ENCODE peak calls at places on chromosomes 16 and 17, in nine cellular contexts. R, M, B, T, V, C, A, X and K are unnamed samples.

GRCh38 chr17:76139261-76139752 is 1.7 kb downstream of the FOXJ1 start:
- DNase-seq in R (no peak), M (no peak), B (no peak), T (no peak), V (peak), C (no peak), A (no peak), X (no peak), K (no peak)

GRCh38 chr16:24045641-24046040 is 209.9 kb downstream of the PRKCB start:
- DNase-seq in R (no peak), M (no peak), B (peak), T (no peak), V (peak), C (no peak), A (peak), X (no peak), K (peak)

GRCh38 chr16:4021070-4021779 is 95.0 kb downstream of the ADCY9 start:
- DNase-seq in R (no peak), M (peak), B (peak), T (no peak), V (no peak), C (no peak), A (peak), X (no peak), K (no peak)

GRCh38 chr16:15650698-15651161 is 685 bp downstream of the NDE1 start:
- DNase-seq in R (no peak), M (peak), B (peak), T (peak), V (peak), C (no peak), A (no peak), X (peak), K (no peak)

GRCh38 chr16:30183961-30184429 is 593 bp downstream of the CORO1A start:
- DNase-seq in R (no peak), M (no peak), B (no peak), T (peak), V (no peak), C (no peak), A (no peak), X (no peak), K (no peak)

GRCh38 chr17:48307814-48308411 is 122.1 kb downstream of the SKAP1 start:
- DNase-seq in R (peak), M (peak), B (peak), T (peak), V (peak), C (peak), A (peak), X (peak), K (no peak)

GRCh38 chr17:2965621-2966275 is 97.7 kb downstream of the OR1D5 start:
- DNase-seq in R (peak), M (peak), B (peak), T (no peak), V (no peak), C (peak), A (peak), X (no peak), K (no peak)

GRCh38 chr17:37294888-37295287 is 80.9 kb upstream of the C17orf78 start:
- DNase-seq in R (no peak), M (no peak), B (no peak), T (no peak), V (no peak), C (no peak), A (no peak), X (no peak), K (no peak)

GRCh38 chr17:8016632-8017424 is 14.4 kb downstream of the GUCY2D start:
- DNase-seq in R (peak), M (peak), B (peak), T (no peak), V (peak), C (no peak), A (peak), X (peak), K (peak)

GRCh38 chr16:19113577-19114358 is at the start of gene ITPRIPL2:
- DNase-seq in R (peak), M (peak), B (peak), T (no peak), V (peak), C (peak), A (peak), X (peak), K (no peak)

GRCh38 chr17:79950711-79951110 is 85.0 kb downstream of the TBC1D16 start:
- DNase-seq in R (no peak), M (no peak), B (no peak), T (no peak), V (peak), C (no peak), A (no peak), X (no peak), K (peak)

GRCh38 chr16:88383401-88384221 is 852 bp downstream of the ZNF469 start:
- DNase-seq in R (peak), M (peak), B (peak), T (no peak), V (peak), C (peak), A (peak), X (peak), K (peak)
- H3K4me3 ChIP-seq in R (peak), M (peak), B (peak), T (no peak), V (peak), C (peak), A (peak), X (no peak), K (peak)

DNA sequence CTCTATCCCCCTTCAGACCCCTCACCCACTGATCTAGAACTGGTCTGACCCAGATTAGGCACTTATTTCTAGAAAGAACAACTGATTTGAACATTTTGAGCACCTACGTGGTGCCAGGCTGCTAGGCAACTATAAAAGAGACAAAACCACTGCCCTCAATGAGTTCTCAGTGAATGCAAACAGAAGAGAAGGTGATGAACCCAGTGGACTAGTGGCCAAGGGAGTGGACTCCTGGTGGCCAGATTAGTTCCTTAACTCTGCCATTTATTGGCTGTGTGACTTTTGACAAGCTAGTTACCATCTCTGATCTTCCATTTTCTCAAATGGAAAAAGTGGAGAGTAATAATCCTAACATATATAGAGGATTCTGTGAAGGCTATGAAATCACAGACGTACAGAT is 259.1 kb upstream of the SALL1 start:
- DNase-seq in R (no peak), M (no peak), B (no peak), T (no peak), V (no peak), C (no peak), A (no peak), X (no peak), K (no peak)
- H3K4me3 ChIP-seq in R (no peak), M (no peak), B (no peak), T (no peak), V (no peak), C (no peak), A (no peak), X (no peak), K (no peak)

DNA sequence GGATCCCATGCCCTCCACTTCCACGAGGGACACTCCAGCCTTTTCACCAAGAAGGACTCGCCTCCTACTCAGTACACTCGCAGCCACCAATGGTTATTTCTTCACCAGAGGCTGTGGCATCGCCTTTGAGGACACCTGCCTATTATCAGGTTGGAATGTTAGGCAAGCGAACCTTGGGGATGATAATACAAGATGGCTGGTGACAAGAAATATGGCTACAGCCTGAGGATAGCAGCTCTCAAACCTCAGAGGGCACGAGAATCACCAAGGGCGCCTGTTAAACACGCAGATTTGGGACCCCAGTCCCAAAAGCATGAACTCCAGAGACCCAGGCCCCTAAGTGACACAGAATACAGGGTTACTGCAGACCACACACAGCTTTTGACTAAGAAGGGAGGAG is 58.1 kb downstream of the CYTH1 start:
- DNase-seq in R (no peak), M (no peak), B (no peak), T (no peak), V (no peak), C (no peak), A (no peak), X (no peak), K (no peak)
- H3K4me3 ChIP-seq in R (no peak), M (no peak), B (no peak), T (peak), V (no peak), C (no peak), A (no peak), X (no peak), K (peak)

DNA sequence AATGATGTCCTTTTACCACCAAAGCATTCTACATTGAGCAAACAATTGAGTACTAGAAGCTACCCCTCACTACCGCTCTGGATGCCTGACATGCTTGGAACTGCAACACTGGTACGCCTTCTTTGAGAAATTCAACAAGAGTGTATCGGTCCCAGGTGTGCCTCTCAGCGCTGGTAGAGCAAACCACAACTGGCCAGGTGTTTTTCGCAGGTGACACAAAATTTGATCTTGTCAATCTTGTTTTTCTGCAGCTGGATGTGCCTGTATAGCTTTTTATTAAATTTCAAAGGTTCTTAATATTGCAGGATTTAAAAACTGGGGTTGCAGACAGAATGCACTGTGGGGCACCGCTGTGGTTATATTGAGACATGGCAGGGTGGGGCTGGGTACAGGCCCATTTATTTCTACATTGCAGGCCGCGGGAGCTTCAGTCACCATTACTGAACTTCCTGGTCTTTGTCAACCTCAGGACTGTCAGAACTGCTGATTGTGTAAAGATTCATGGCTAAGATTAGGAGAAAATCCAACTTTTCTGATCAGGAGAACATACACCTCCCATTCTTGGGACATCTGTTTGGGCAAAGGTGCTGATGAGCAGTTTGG is 4.4 kb upstream of the SNX20 start:
- DNase-seq in R (no peak), M (no peak), B (no peak), T (no peak), V (no peak), C (no peak), A (no peak), X (no peak), K (no peak)
- H3K4me3 ChIP-seq in R (no peak), M (no peak), B (no peak), T (no peak), V (no peak), C (no peak), A (no peak), X (no peak), K (no peak)